ENCODE peak calls at places on chromosomes 16 and 17, in eight cellular contexts. G, B, S, D, N, P, K and H are unnamed samples.

GRCh38 chr16:88597856-88598491 is 27.8 kb downstream of the ZC3H18 start:
- DNase-seq in G (no peak), B (no peak), S (no peak), D (no peak), N (no peak), P (no peak), K (no peak), H (no peak)

GRCh38 chr17:81641825-81642489 is 5.0 kb downstream of the TSPAN10 start:
- DNase-seq in G (peak), B (no peak), S (no peak), D (no peak), N (no peak), P (peak), K (no peak), H (peak)

GRCh38 chr17:57548421-57549385 is 196.4 kb downstream of the CCDC182 start:
- DNase-seq in G (no peak), B (no peak), S (no peak), D (peak), N (no peak), P (no peak), K (no peak), H (no peak)

GRCh38 chr17:35212668-35213067 is 18.5 kb upstream of the SLC35G3 start:
- DNase-seq in G (no peak), B (no peak), S (no peak), D (no peak), N (no peak), P (no peak), K (no peak), H (no peak)

GRCh38 chr17:70622382-70623260 is 453.3 kb downstream of the KCNJ2 start:
- DNase-seq in G (peak), B (peak), S (peak), D (no peak), N (peak), P (no peak), K (no peak), H (peak)

GRCh38 chr17:57603978-57604377 is 141.1 kb downstream of the CCDC182 start:
- DNase-seq in G (no peak), B (no peak), S (no peak), D (peak), N (no peak), P (no peak), K (peak), H (no peak)

GRCh38 chr16:4664538-4665418 is 28.6 kb upstream of the NUDT16L1 start:
- DNase-seq in G (peak), B (no peak), S (no peak), D (peak), N (no peak), P (no peak), K (peak), H (no peak)

GRCh38 chr17:31428111-31428510 is 36.6 kb downstream of the RAB11FIP4 start:
- DNase-seq in G (no peak), B (no peak), S (no peak), D (peak), N (no peak), P (no peak), K (no peak), H (no peak)

GRCh38 chr16:25699069-25699468 is 7.3 kb downstream of the HS3ST4 start:
- DNase-seq in G (no peak), B (no peak), S (no peak), D (no peak), N (no peak), P (no peak), K (no peak), H (no peak)

GRCh38 chr16:22306788-22307187 is 9.6 kb downstream of the POLR3E start:
- DNase-seq in G (no peak), B (no peak), S (no peak), D (no peak), N (no peak), P (no peak), K (no peak), H (no peak)

GRCh38 chr17:15998031-15998574 is 1.4 kb downstream of the ZSWIM7 start:
- DNase-seq in G (no peak), B (no peak), S (no peak), D (no peak), N (no peak), P (no peak), K (no peak), H (no peak)

GRCh38 chr16:80803341-80804060 is 897 bp downstream of the CDYL2 start:
- DNase-seq in G (no peak), B (peak), S (peak), D (peak), N (peak), P (no peak), K (no peak), H (peak)

GRCh38 chr16:71337631-71338030 is 20.9 kb upstream of the CALB2 start:
- DNase-seq in G (no peak), B (no peak), S (no peak), D (no peak), N (no peak), P (no peak), K (no peak), H (no peak)

GRCh38 chr16:30447512-30448226 is 2.0 kb upstream of the SEPHS2 start:
- DNase-seq in G (no peak), B (no peak), S (no peak), D (no peak), N (no peak), P (no peak), K (no peak), H (no peak)

GRCh38 chr16:56353054-56353921 is 72.1 kb downstream of the AMFR start:
- DNase-seq in G (no peak), B (no peak), S (no peak), D (peak), N (no peak), P (no peak), K (no peak), H (peak)

GRCh38 chr16:64440421-64440831 is 681.4 kb downstream of the CDH11 start:
- DNase-seq in G (peak), B (no peak), S (no peak), D (no peak), N (no peak), P (peak), K (no peak), H (no peak)

GRCh38 chr16:72241930-72242329 is 70.0 kb upstream of the PMFBP1 start:
- DNase-seq in G (peak), B (peak), S (peak), D (no peak), N (peak), P (no peak), K (no peak), H (peak)

GRCh38 chr17:57869599-57870282 is 19.9 kb upstream of the MRPS23 start:
- DNase-seq in G (peak), B (no peak), S (no peak), D (no peak), N (no peak), P (peak), K (no peak), H (peak)

GRCh38 chr17:42403150-42403549 is 14.9 kb upstream of the STAT3 start:
- DNase-seq in G (no peak), B (peak), S (no peak), D (no peak), N (peak), P (no peak), K (peak), H (peak)

GRCh38 chr17:12730931-12731521 is 58.3 kb upstream of the ARHGAP44 start:
- DNase-seq in G (peak), B (peak), S (no peak), D (peak), N (no peak), P (no peak), K (no peak), H (peak)

GRCh38 chr17:16273929-16274339 is 56.9 kb downstream of the PIGL start:
- DNase-seq in G (no peak), B (no peak), S (no peak), D (no peak), N (no peak), P (no peak), K (no peak), H (no peak)

GRCh38 chr17:73719588-73720071 is 75.4 kb upstream of the SDK2 start:
- DNase-seq in G (no peak), B (peak), S (no peak), D (no peak), N (no peak), P (no peak), K (no peak), H (peak)

GRCh38 chr16:85733839-85734170 is 17.1 kb downstream of the C16orf74 start:
- DNase-seq in G (peak), B (peak), S (peak), D (no peak), N (no peak), P (no peak), K (no peak), H (peak)

GRCh38 chr17:78252701-78253635 is 21.5 kb downstream of the TMEM235 start:
- DNase-seq in G (no peak), B (no peak), S (no peak), D (peak), N (no peak), P (no peak), K (no peak), H (no peak)